ENCODE peak calls at places on chromosome 4, in four cellular contexts. M is KG1, G is brain microvascular endothelial cell, X is fibroblast of lung. H is an unnamed sample.

GRCh38 chr4:150001815-150002214 is 76.4 kb upstream of the DCLK2 start:
- DNase-seq in M (no peak), G (peak), X (no peak), H (no peak)

GRCh38 chr4:118557298-118557851 is 127.8 kb upstream of the METTL14 start:
- DNase-seq in M (no peak), G (peak), X (peak), H (no peak)

GRCh38 chr4:187668683-187669082 is 326.9 kb upstream of the ZFP42 start:
- DNase-seq in M (no peak), G (peak), X (peak), H (no peak)

GRCh38 chr4:2045518-2045951 is 13.6 kb upstream of the NAT8L start:
- DNase-seq in M (no peak), G (no peak), X (no peak), H (no peak)

GRCh38 chr4:95764961-95765360 is 74.9 kb upstream of the PDHA2 start:
- DNase-seq in M (no peak), G (no peak), X (no peak), H (no peak)

GRCh38 chr4:86855572-86855971 is 6.4 kb upstream of the SLC10A6 start:
- DNase-seq in M (no peak), G (peak), X (no peak), H (no peak)

GRCh38 chr4:119730644-119730995 is 102.0 kb upstream of the PDE5A start:
- DNase-seq in M (no peak), G (no peak), X (peak), H (no peak)

GRCh38 chr4:145735777-145736176 is 55.8 kb downstream of the C4orf51 start:
- DNase-seq in M (no peak), G (no peak), X (no peak), H (no peak)

GRCh38 chr4:147683172-147683571 is 791 bp downstream of the PRMT9 start:
- DNase-seq in M (no peak), G (peak), X (peak), H (peak)

GRCh38 chr4:38125816-38126215 is 165.6 kb downstream of the PTTG2 start:
- DNase-seq in M (no peak), G (no peak), X (peak), H (no peak)

GRCh38 chr4:56264861-56265260 is 122.4 kb downstream of the AASDH start:
- DNase-seq in M (no peak), G (no peak), X (no peak), H (no peak)

GRCh38 chr4:110669663-110670062 is 46.8 kb upstream of the PITX2 start:
- DNase-seq in M (no peak), G (no peak), X (no peak), H (no peak)

GRCh38 chr4:113878718-113879117 is 100.7 kb downstream of the ARSJ start:
- DNase-seq in M (no peak), G (peak), X (peak), H (no peak)

GRCh38 chr4:47717173-47717572 is 120.7 kb downstream of the CORIN start:
- DNase-seq in M (no peak), G (no peak), X (no peak), H (no peak)